ENCODE peak calls at places on chromosomes 5 and 9, in seven cellular contexts. S is skeletal muscle cell, F is tibial artery, W is epithelial cell of proximal tubule, J is heart right ventricle, C is HCT116, V is mesendoderm. K is an unnamed sample.

GRCh38 chr5:154456540-154456939 is 10.7 kb downstream of the SAP30L start:
- DNase-seq in S (no peak), F (no peak), W (no peak), J (no peak), C (no peak), V (no peak), K (no peak)

GRCh38 chr5:140346348-140347221 is at the start of gene HBEGF:
- DNase-seq in S (no peak), F (peak), W (no peak), J (peak), C (peak), V (peak), K (peak)

GRCh38 chr5:153827407-153827806 is 211.3 kb downstream of the FAM114A2 start:
- DNase-seq in S (no peak), F (peak), W (no peak), J (no peak), C (no peak), V (peak), K (no peak)

GRCh38 chr9:99465231-99465891 is 243.3 kb downstream of the SEC61B start:
- DNase-seq in S (no peak), F (no peak), W (no peak), J (no peak), C (no peak), V (no peak), K (no peak)

GRCh38 chr9:134063876-134064450 is 3.9 kb downstream of the BRD3 start:
- DNase-seq in S (no peak), F (peak), W (no peak), J (no peak), C (no peak), V (no peak), K (no peak)

GRCh38 chr5:34918025-34918424 is 2.5 kb downstream of the BRIX1 start:
- DNase-seq in S (no peak), F (no peak), W (no peak), J (no peak), C (no peak), V (no peak), K (no peak)

GRCh38 chr9:21974542-21975409 is 19.4 kb downstream of the CDKN2A start:
- DNase-seq in S (no peak), F (no peak), W (no peak), J (no peak), C (peak), V (peak), K (no peak)

GRCh38 chr5:35987776-35988175 is 3.4 kb downstream of the UGT3A1 start:
- DNase-seq in S (no peak), F (no peak), W (peak), J (no peak), C (no peak), V (no peak), K (no peak)

GRCh38 chr5:123520677-123521247 is 8.8 kb downstream of the CSNK1G3 start:
- DNase-seq in S (no peak), F (no peak), W (no peak), J (no peak), C (no peak), V (no peak), K (no peak)

GRCh38 chr9:115016369-115016768 is 86.0 kb upstream of the TNFSF8 start:
- DNase-seq in S (no peak), F (no peak), W (no peak), J (no peak), C (no peak), V (no peak), K (no peak)

GRCh38 chr9:37914701-37915358 is 10.9 kb upstream of the SLC25A51 start:
- DNase-seq in S (no peak), F (no peak), W (no peak), J (no peak), C (no peak), V (no peak), K (peak)

GRCh38 chr5:153902026-153902425 is 136.7 kb downstream of the FAM114A2 start:
- DNase-seq in S (no peak), F (no peak), W (no peak), J (no peak), C (no peak), V (no peak), K (no peak)

GRCh38 chr5:54243483-54244080 is 66.8 kb downstream of the ARL15 start:
- DNase-seq in S (no peak), F (no peak), W (no peak), J (no peak), C (peak), V (peak), K (no peak)

GRCh38 chr5:36739751-36740221 is 133.4 kb downstream of the SLC1A3 start:
- DNase-seq in S (peak), F (peak), W (no peak), J (peak), C (peak), V (peak), K (no peak)

GRCh38 chr5:31901807-31902530 is 263.0 kb downstream of the PDZD2 start:
- DNase-seq in S (no peak), F (no peak), W (no peak), J (no peak), C (no peak), V (no peak), K (no peak)

GRCh38 chr9:29906065-29906464 is 2332.8 kb upstream of the C9orf72 start:
- DNase-seq in S (no peak), F (no peak), W (no peak), J (no peak), C (no peak), V (no peak), K (no peak)

GRCh38 chr9:134607971-134608370 is 33.6 kb upstream of the COL5A1 start:
- DNase-seq in S (no peak), F (no peak), W (no peak), J (no peak), C (no peak), V (no peak), K (no peak)

GRCh38 chr9:94780516-94780950 is 54.0 kb downstream of the AOPEP start:
- DNase-seq in S (no peak), F (no peak), W (no peak), J (peak), C (no peak), V (no peak), K (peak)

GRCh38 chr5:35438786-35439185 is 178.9 kb upstream of the SPEF2 start:
- DNase-seq in S (no peak), F (no peak), W (no peak), J (no peak), C (no peak), V (no peak), K (no peak)

GRCh38 chr9:121861501-121862180 is 210.2 kb downstream of the DAB2IP start:
- DNase-seq in S (no peak), F (no peak), W (no peak), J (peak), C (peak), V (peak), K (peak)

GRCh38 chr5:500491-500890 is 23.8 kb downstream of the SLC9A3 start:
- DNase-seq in S (no peak), F (no peak), W (no peak), J (no peak), C (no peak), V (no peak), K (no peak)

GRCh38 chr5:501833-502184 is 22.4 kb downstream of the SLC9A3 start:
- DNase-seq in S (no peak), F (no peak), W (no peak), J (no peak), C (no peak), V (no peak), K (no peak)

GRCh38 chr5:497871-498509 is 26.3 kb downstream of the SLC9A3 start:
- DNase-seq in S (no peak), F (no peak), W (no peak), J (no peak), C (no peak), V (no peak), K (no peak)

GRCh38 chr5:501040-501832 is 23.0 kb downstream of the SLC9A3 start:
- DNase-seq in S (no peak), F (no peak), W (no peak), J (no peak), C (no peak), V (no peak), K (no peak)

DNA sequence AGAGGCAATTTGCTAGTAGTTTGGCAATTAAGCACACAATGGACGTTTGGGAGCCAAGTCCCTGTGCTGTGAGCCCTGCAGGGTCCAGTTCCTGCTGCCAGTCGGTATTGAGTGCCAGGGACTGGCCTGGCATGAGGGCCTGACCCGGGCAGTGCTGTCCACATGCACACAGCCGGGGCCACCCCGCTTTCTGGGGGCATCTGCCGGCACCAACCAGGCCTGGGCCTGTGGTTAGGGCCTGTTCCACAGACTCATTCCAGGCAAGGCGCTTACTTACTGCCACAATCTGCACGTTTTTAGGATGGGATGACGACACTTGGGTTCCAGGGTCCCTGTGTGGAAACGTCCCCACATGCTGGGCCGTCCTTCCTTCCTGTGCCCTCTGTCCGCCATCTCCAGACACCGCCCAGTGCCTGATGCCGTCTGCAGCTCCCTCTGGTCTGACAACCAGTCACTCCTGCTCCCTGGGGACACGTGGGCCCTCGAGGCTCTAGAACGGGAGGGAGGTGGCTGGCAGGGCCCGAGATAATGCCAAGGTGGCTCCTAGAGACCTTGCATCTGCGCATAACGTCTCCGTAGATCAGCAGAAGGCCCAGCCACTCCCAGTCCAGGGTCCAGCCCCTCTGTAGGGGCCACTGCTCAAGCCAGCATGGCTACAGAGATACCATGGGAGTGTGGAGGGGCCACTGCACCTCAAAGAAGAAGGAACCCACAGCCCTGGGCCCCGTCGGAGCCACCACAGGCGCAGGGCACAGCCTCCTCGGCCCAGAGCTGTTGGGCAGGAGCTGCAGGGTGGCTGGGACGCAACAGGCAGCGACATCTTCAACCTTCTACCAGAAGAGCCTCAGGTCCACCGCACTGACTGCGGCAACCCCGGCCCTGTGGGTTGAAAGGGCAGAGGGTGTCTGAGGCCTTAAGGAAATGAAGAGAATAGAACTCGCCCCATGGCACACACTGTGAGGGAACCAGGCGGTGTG is 24.7 kb downstream of the SLC9A3 start:
- DNase-seq in S (no peak), F (no peak), W (no peak), J (no peak), C (no peak), V (no peak), K (no peak)
- H3K4me3 ChIP-seq in S (no peak), F (no peak), W (no peak), J (no peak), C (no peak), V (no peak), K (no peak)

DNA sequence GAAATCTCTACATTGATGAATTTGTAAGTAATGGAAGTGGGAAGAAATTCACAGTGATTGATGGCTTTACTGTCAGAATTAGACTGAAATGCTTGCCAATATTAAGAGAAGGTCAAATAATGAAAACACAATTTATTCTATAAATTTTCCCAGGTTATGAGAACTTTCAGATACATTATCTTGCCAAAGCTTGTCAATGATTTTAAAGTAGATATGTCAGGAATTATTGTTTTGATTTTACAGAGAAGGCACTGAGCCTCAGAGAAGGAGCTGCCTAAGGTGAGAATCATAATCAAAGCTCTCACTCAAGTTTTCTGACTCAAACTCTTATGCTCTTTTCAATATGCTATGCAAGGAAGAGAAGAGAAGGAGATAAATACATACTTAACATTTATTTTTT is 564.0 kb upstream of the RGMB start:
- DNase-seq in S (no peak), F (no peak), W (no peak), J (no peak), C (no peak), V (no peak), K (no peak)
- H3K4me3 ChIP-seq in S (no peak), F (no peak), W (no peak), J (no peak), C (no peak), V (no peak), K (no peak)

DNA sequence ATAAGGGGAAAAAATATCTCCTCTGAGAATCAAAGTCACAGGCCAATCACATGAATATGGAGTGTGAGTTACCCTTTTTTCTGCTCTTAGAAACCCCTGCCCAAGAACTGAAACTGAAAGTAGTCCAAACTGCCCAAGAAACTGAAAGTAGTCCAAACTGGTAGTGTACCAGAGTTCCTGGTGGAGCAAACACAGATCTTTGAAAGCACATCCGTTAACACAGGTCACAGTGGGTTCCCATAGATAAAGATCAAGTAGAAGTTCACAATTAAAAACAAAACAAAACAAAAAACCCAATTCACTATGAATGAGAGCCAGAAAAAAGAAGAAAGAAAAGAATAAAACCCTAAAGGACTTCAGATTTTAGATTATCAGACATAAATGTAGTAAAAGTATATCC is 332.4 kb upstream of the EFNA5 start:
- DNase-seq in S (no peak), F (no peak), W (peak), J (no peak), C (no peak), V (no peak), K (no peak)
- H3K4me3 ChIP-seq in S (no peak), F (no peak), W (peak), J (peak), C (no peak), V (no peak), K (peak)

GRCh38 chr9:129596541-129597328 is 24.2 kb downstream of the C9orf50 start:
- DNase-seq in S (peak), F (peak), W (no peak), J (peak), C (peak), V (peak), K (peak)
- H3K4me3 ChIP-seq in S (peak), F (peak), W (peak), J (peak), C (peak), V (peak), K (peak)

K was measured in coronary artery.